ENCODE peak calls at places on chromosomes 3 and 15, in six cellular contexts. Q is GM23248, I is MM.1S, H is neural progenitor cell, Y is SK-N-SH, J is HCT116. L is an unnamed sample.

GRCh38 chr15:87345955-87346354 is 910.6 kb downstream of the NTRK3 start:
- DNase-seq in Q (no peak), I (no peak), H (no peak), Y (no peak), J (no peak), L (no peak)

GRCh38 chr3:137420198-137420995 is 343.7 kb upstream of the SOX14 start:
- DNase-seq in Q (no peak), I (no peak), H (no peak), Y (no peak), J (no peak), L (no peak)

GRCh38 chr15:35678774-35679173 is 132.8 kb upstream of the DPH6 start:
- DNase-seq in Q (no peak), I (no peak), H (no peak), Y (no peak), J (no peak), L (no peak)

GRCh38 chr15:25372298-25372697 is 66.5 kb downstream of the UBE3A start:
- DNase-seq in Q (peak; percentile 66), I (no peak), H (no peak), Y (no peak), J (no peak), L (no peak)

GRCh38 chr3:180871901-180872300 is 40.6 kb upstream of the FXR1 start:
- DNase-seq in Q (peak; percentile 58), I (no peak), H (no peak), Y (no peak), J (no peak), L (no peak)

GRCh38 chr15:89997079-89997478 is 4.0 kb upstream of the ZNF710 start:
- DNase-seq in Q (no peak), I (no peak), H (no peak), Y (no peak), J (no peak), L (no peak)

GRCh38 chr15:69996321-69996720 is 101.4 kb downstream of the TLE3 start:
- DNase-seq in Q (no peak), I (no peak), H (no peak), Y (peak; percentile 41), J (no peak), L (no peak)

GRCh38 chr3:50003216-50003615 is 63.3 kb downstream of the RBM6 start:
- DNase-seq in Q (peak; percentile 55), I (no peak), H (no peak), Y (no peak), J (no peak), L (no peak)

GRCh38 chr15:34132881-34133280 is 31.0 kb downstream of the PGBD4 start:
- DNase-seq in Q (no peak), I (no peak), H (no peak), Y (no peak), J (no peak), L (no peak)

GRCh38 chr3:43017038-43017437 is 37.9 kb downstream of the GASK1A start:
- DNase-seq in Q (no peak), I (no peak), H (no peak), Y (no peak), J (no peak), L (no peak)

GRCh38 chr15:89499156-89499555 is 2.8 kb upstream of the RHCG start:
- DNase-seq in Q (no peak), I (no peak), H (no peak), Y (no peak), J (no peak), L (no peak)

DNA sequence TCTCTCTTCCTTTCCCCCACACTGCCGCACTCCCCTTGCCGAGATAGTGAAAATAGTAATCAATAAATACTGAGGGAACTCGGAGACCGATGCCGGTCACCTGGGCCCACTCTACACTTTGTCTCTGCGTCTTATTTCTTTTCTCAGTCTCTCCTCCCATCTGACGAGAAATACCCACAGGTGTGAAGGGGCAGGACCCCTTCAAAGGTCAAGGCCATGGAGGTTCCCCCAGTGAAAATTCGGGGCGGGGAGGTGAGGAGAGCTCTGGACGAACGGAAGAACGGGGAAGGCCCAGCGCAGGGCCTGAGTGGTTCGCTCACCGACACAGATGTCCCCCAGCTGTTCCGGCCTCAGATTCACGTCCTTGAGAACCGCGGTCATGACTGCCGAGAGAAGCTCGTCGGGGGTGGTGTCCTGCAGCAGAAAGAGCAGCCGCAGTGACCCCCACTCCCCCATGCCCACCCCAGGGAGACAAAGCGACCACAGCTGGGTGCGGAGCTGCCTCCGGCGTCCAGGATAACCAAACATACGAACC is 588 bp downstream of the ACAA1 start:
- DNase-seq in Q (peak; percentile 72), I (peak; percentile 14), H (no peak), Y (peak; percentile 59), J (no peak), L (peak; percentile 30)
- H2AFZ ChIP-seq in Q (peak overlapping the region; percentile 83), I (peak overlapping the region; percentile 86), H (peak overlapping the region; percentile 53), Y (peak overlapping the region; percentile 74), J (no peak overlapping the region), L (peak overlapping the region; percentile 58)

GRCh38 chr3:23623841-23624240 is 181.9 kb upstream of the UBE2E1 start:
- DNase-seq in Q (no peak), I (no peak), H (no peak), Y (no peak), J (no peak), L (no peak)

GRCh38 chr3:23624305-23624704 is 181.4 kb upstream of the UBE2E1 start:
- DNase-seq in Q (no peak), I (no peak), H (no peak), Y (no peak), J (no peak), L (no peak)

GRCh38 chr3:23615068-23615467 is 190.7 kb upstream of the UBE2E1 start:
- DNase-seq in Q (no peak), I (no peak), H (no peak), Y (no peak), J (no peak), L (peak; percentile 65)

GRCh38 chr3:23620616-23621015 is 185.1 kb upstream of the UBE2E1 start:
- DNase-seq in Q (no peak), I (no peak), H (no peak), Y (no peak), J (no peak), L (no peak)

GRCh38 chr3:23620044-23620443 is 185.7 kb upstream of the UBE2E1 start:
- DNase-seq in Q (no peak), I (no peak), H (no peak), Y (no peak), J (no peak), L (no peak)
- TF ChIP-seq EZH2phosphoT487 in Q (no peak), I (no peak), H (no peak), Y (no peak), J (no peak), L (no peak)

GRCh38 chr15:57890878-57891277 is 174.6 kb downstream of the ALDH1A2 start:
- DNase-seq in Q (no peak), I (no peak), H (no peak), Y (no peak), J (no peak), L (no peak)
- H3K4me3 ChIP-seq in Q (no peak overlapping the region), I (no peak overlapping the region), H (no peak overlapping the region), Y (no peak overlapping the region), J (no peak overlapping the region), L (no peak overlapping the region)

DNA sequence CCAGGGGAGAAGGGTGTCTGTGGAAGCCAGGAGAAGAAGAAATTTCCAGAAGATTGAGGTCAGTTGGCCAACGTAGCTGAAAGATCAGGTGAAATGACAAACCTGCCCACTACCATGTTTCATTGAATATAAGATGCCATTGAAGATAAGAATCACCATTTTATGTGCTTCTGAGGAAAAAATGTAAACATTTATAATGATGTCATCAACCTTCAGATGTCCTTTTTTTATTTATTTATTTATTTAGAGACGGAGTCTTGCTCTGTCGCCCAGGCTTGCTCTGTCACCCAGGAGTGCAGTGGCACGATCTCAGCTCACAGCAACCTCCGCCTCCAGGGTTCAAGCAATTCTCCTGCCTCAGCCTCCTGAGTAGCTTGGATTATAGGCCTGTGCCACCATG is 4.9 kb upstream of the PODXL2 start:
- DNase-seq in Q (no peak), I (no peak), H (no peak), Y (no peak), J (no peak), L (no peak)
- H2AFZ ChIP-seq in Q (no peak overlapping the region), I (no peak overlapping the region), H (no peak overlapping the region), Y (no peak overlapping the region), J (no peak overlapping the region), L (no peak overlapping the region)

GRCh38 chr15:42130246-42130986 is 26.0 kb downstream of the PLA2G4F start:
- DNase-seq in Q (no peak), I (no peak), H (no peak), Y (no peak), J (no peak), L (no peak)

GRCh38 chr15:42131826-42132806 is 24.3 kb downstream of the PLA2G4F start:
- DNase-seq in Q (no peak), I (no peak), H (peak; percentile 72), Y (no peak), J (no peak), L (no peak)

GRCh38 chr15:42129364-42129763 is 27.1 kb downstream of the PLA2G4F start:
- DNase-seq in Q (no peak), I (no peak), H (no peak), Y (no peak), J (no peak), L (no peak)

GRCh38 chr15:42131006-42131405 is 25.4 kb downstream of the PLA2G4F start:
- DNase-seq in Q (no peak), I (no peak), H (no peak), Y (no peak), J (no peak), L (no peak)

DNA sequence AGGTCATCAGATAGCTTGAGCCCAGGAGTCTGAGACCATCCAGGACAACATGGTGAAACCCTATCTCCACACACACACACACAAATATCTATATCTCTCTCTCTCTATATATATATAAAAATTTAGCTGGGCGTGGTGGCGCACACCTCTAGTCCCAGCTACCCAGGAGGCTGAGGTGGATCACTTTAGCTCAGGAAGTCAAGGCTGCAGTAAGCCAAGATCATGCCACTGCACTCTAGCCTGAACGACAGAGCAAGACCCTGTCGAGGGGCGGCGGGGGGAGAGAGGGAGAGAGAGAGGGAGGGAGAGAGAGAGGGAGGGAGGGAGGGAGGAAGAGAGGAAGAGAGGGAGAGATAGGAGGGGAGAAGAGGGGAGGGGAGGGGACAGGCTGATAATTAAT is 28.0 kb downstream of the PLA2G4F start:
- DNase-seq in Q (no peak), I (no peak), H (no peak), Y (no peak), J (no peak), L (no peak)
- TF ChIP-seq EZH2phosphoT487 in Q (no peak), I (no peak), H (no peak), Y (no peak), J (no peak), L (no peak)

L was measured in OCI-LY7.